ENCODE peak calls at places on chromosomes 1 and 21, in seven cellular contexts. J is COR-L47; P is ureter; W is Caki2; Q is NCI-H345; F is fibroblast of the conjunctiva; C is activated CD4-positive, alpha-beta T cell treated with anti-CD3 and anti-CD28 coated beads, Interleukin-2, amount 10 ng/mL, durations not matched to agents 7 days and 5 days. B is an unnamed sample.
A peak's percentile ranks its signal among the peaks of the same experiment; 100 is the strongest.

GRCh38 chr1:37794372-37795339 is 1.0 kb downstream of the MANEAL start:
- DNase-seq in J (peak; percentile 7), P (no peak), W (no peak), Q (no peak), F (no peak), C (no peak), B (no peak)

GRCh38 chr1:185894806-185895205 is 160.6 kb downstream of the HMCN1 start:
- DNase-seq in J (no peak), P (no peak), W (no peak), Q (no peak), F (no peak), C (no peak), B (no peak)

GRCh38 chr1:62382581-62382980 is 54.3 kb upstream of the USP1 start:
- DNase-seq in J (no peak), P (no peak), W (no peak), Q (no peak), F (no peak), C (no peak), B (no peak)

GRCh38 chr21:46116846-46117585 is 19.1 kb downstream of the COL6A2 start:
- DNase-seq in J (no peak), P (no peak), W (peak; percentile 28), Q (no peak), F (no peak), C (no peak), B (no peak)

GRCh38 chr1:93692451-93692861 is 10.8 kb upstream of the BCAR3 start:
- DNase-seq in J (no peak), P (no peak), W (no peak), Q (no peak), F (no peak), C (no peak), B (peak; percentile 30)

GRCh38 chr1:243740255-243740999 is 109.6 kb downstream of the AKT3 start:
- DNase-seq in J (no peak), P (no peak), W (no peak), Q (no peak), F (no peak), C (no peak), B (no peak)

GRCh38 chr1:92485374-92486250 is 1.1 kb downstream of the GFI1 start:
- DNase-seq in J (peak; percentile 67), P (no peak), W (peak; percentile 52), Q (peak; percentile 78), F (no peak), C (peak; percentile 90), B (peak; percentile 84)

GRCh38 chr1:2381741-2382620 is 9.4 kb downstream of the MORN1 start:
- DNase-seq in J (no peak), P (peak; percentile 85), W (peak; percentile 30), Q (peak; percentile 11), F (peak; percentile 63), C (peak; percentile 78), B (peak; percentile 20)

GRCh38 chr1:39787468-39787867 is 1.2 kb downstream of the BMP8B start:
- DNase-seq in J (no peak), P (no peak), W (no peak), Q (no peak), F (no peak), C (no peak), B (no peak)

GRCh38 chr1:234154320-234155251 is 218.7 kb upstream of the COA6 start:
- DNase-seq in J (peak; percentile 80), P (no peak), W (peak; percentile 56), Q (peak; percentile 84), F (peak; percentile 56), C (peak; percentile 56), B (peak; percentile 61)

GRCh38 chr1:178283409-178283808 is 189.5 kb downstream of the RASAL2 start:
- DNase-seq in J (no peak), P (no peak), W (no peak), Q (no peak), F (no peak), C (no peak), B (no peak)

GRCh38 chr1:18951416-18951815 is 5.1 kb downstream of the IFFO2 start:
- DNase-seq in J (no peak), P (no peak), W (no peak), Q (no peak), F (no peak), C (peak; percentile 33), B (no peak)

GRCh38 chr1:206513312-206514111 is 6.2 kb downstream of the RASSF5 start:
- DNase-seq in J (no peak), P (peak; percentile 81), W (no peak), Q (peak; percentile 7), F (peak; percentile 89), C (no peak), B (peak; percentile 61)

GRCh38 chr1:113615425-113615824 is 143.9 kb downstream of the PHTF1 start:
- DNase-seq in J (no peak), P (no peak), W (no peak), Q (no peak), F (no peak), C (no peak), B (no peak)

GRCh38 chr1:17874665-17875064 is 119.5 kb downstream of the ACTL8 start:
- DNase-seq in J (no peak), P (no peak), W (no peak), Q (no peak), F (no peak), C (no peak), B (no peak)

GRCh38 chr1:220694866-220695382 is 4.8 kb downstream of the C1orf115 start:
- DNase-seq in J (no peak), P (no peak), W (no peak), Q (no peak), F (no peak), C (no peak), B (no peak)

GRCh38 chr1:117096871-117097842 is 24.4 kb downstream of the TRIM45 start:
- DNase-seq in J (no peak), P (no peak), W (no peak), Q (no peak), F (no peak), C (no peak), B (peak; percentile 32)

GRCh38 chr1:181310560-181310959 is 172.8 kb upstream of the CACNA1E start:
- DNase-seq in J (no peak), P (no peak), W (no peak), Q (no peak), F (no peak), C (no peak), B (no peak)

GRCh38 chr1:208237241-208237640 is 6.9 kb downstream of the PLXNA2 start:
- DNase-seq in J (no peak), P (no peak), W (no peak), Q (no peak), F (no peak), C (no peak), B (no peak)

GRCh38 chr1:224223819-224224714 is 41.0 kb downstream of the DEGS1 start:
- DNase-seq in J (no peak), P (no peak), W (peak; percentile 70), Q (no peak), F (peak; percentile 72), C (no peak), B (no peak)

GRCh38 chr1:76501136-76501535 is 366.1 kb upstream of the ST6GALNAC5 start:
- DNase-seq in J (no peak), P (no peak), W (no peak), Q (no peak), F (no peak), C (no peak), B (no peak)

GRCh38 chr21:40254540-40255455 is 387.6 kb downstream of the PCP4 start:
- DNase-seq in J (no peak), P (peak; percentile 50), W (peak; percentile 5), Q (no peak), F (no peak), C (no peak), B (no peak)

GRCh38 chr1:9691726-9692125 is 40.2 kb downstream of the PIK3CD start:
- DNase-seq in J (no peak), P (no peak), W (peak; percentile 19), Q (no peak), F (no peak), C (no peak), B (no peak)

GRCh38 chr1:179971563-179972496 is 17.2 kb downstream of the CEP350 start:
- DNase-seq in J (no peak), P (no peak), W (no peak), Q (no peak), F (no peak), C (no peak), B (no peak)

GRCh38 chr1:202805886-202806511 is 2.2 kb downstream of the KDM5B start:
- DNase-seq in J (no peak), P (no peak), W (no peak), Q (no peak), F (no peak), C (no peak), B (no peak)

GRCh38 chr21:32843561-32843960 is 72.0 kb upstream of the PAXBP1 start:
- DNase-seq in J (no peak), P (no peak), W (no peak), Q (no peak), F (no peak), C (no peak), B (no peak)

GRCh38 chr1:239016337-239016736 is 370.0 kb upstream of the CHRM3 start:
- DNase-seq in J (no peak), P (no peak), W (no peak), Q (no peak), F (no peak), C (no peak), B (no peak)

GRCh38 chr1:119298687-119299086 is 69.9 kb upstream of the HAO2 start:
- DNase-seq in J (peak; percentile 52), P (no peak), W (no peak), Q (peak; percentile 44), F (peak; percentile 32), C (no peak), B (peak; percentile 63)

GRCh38 chr1:78884685-78885452 is 121.7 kb downstream of the ADGRL4 start:
- DNase-seq in J (no peak), P (no peak), W (peak; percentile 2), Q (no peak), F (no peak), C (no peak), B (no peak)

GRCh38 chr1:82919828-82920227 is 1079.1 kb downstream of the TTLL7 start:
- DNase-seq in J (no peak), P (no peak), W (no peak), Q (no peak), F (no peak), C (no peak), B (no peak)

GRCh38 chr1:37255111-37255795 is 219.1 kb upstream of the ZC3H12A start:
- DNase-seq in J (peak; percentile 41), P (no peak), W (peak; percentile 40), Q (no peak), F (no peak), C (peak; percentile 20), B (no peak)

GRCh38 chr1:224262373-224263054 is 67.5 kb downstream of the NVL start:
- DNase-seq in J (no peak), P (no peak), W (no peak), Q (no peak), F (no peak), C (no peak), B (no peak)

B was measured in LoVo.